ENCODE peak calls at places on chromosome 12, in nine cellular contexts. One of them, this sample, is unnamed.
A peak's percentile ranks its signal among the peaks of the same experiment; 100 is the strongest.

GRCh38 chr12:28611115-28611435 is 420.8 kb downstream of the CCDC91 start:
- DNase-seq in nephron progenitor cell: no peak
- DNase-seq in AG20443: peak; percentile 67
- DNase-seq in NCI-H1694: no peak
- DNase-seq in AG10803: peak; percentile 82
- DNase-seq in GM04503: peak; percentile 56
- DNase-seq in KG1: no peak
- DNase-seq in effector memory CD4-positive, alpha-beta T cell: no peak
- DNase-seq in cerebellar nuclear complex: no peak
- DNase-seq in this sample: no peak

GRCh38 chr12:121628037-121628436 is 1.7 kb downstream of the ORAI1 start:
- DNase-seq in nephron progenitor cell: no peak
- DNase-seq in AG20443: no peak
- DNase-seq in NCI-H1694: no peak
- DNase-seq in AG10803: no peak
- DNase-seq in GM04503: no peak
- DNase-seq in KG1: no peak
- DNase-seq in effector memory CD4-positive, alpha-beta T cell: no peak
- DNase-seq in cerebellar nuclear complex: no peak
- DNase-seq in this sample: no peak

GRCh38 chr12:58888131-58888783 is 32.0 kb downstream of the LRIG3 start:
- DNase-seq in nephron progenitor cell: no peak
- DNase-seq in AG20443: peak; percentile 49
- DNase-seq in NCI-H1694: peak; percentile 96
- DNase-seq in AG10803: peak; percentile 90
- DNase-seq in GM04503: peak; percentile 80
- DNase-seq in KG1: no peak
- DNase-seq in effector memory CD4-positive, alpha-beta T cell: no peak
- DNase-seq in cerebellar nuclear complex: no peak
- DNase-seq in this sample: no peak

GRCh38 chr12:50924439-50925341 is 27.7 kb upstream of the HIGD1C start:
- DNase-seq in nephron progenitor cell: peak; percentile 37
- DNase-seq in AG20443: peak; percentile 80
- DNase-seq in NCI-H1694: peak; percentile 84
- DNase-seq in AG10803: peak; percentile 79
- DNase-seq in GM04503: peak; percentile 49
- DNase-seq in KG1: peak; percentile 92
- DNase-seq in effector memory CD4-positive, alpha-beta T cell: no peak
- DNase-seq in cerebellar nuclear complex: peak; percentile 90
- DNase-seq in this sample: no peak

GRCh38 chr12:49026678-49027480 is 8.3 kb upstream of the PRKAG1 start:
- DNase-seq in nephron progenitor cell: no peak
- DNase-seq in AG20443: no peak
- DNase-seq in NCI-H1694: no peak
- DNase-seq in AG10803: no peak
- DNase-seq in GM04503: no peak
- DNase-seq in KG1: no peak
- DNase-seq in effector memory CD4-positive, alpha-beta T cell: no peak
- DNase-seq in cerebellar nuclear complex: no peak
- DNase-seq in this sample: no peak

GRCh38 chr12:23771230-23771949 is 178.1 kb downstream of the SOX5 start:
- DNase-seq in nephron progenitor cell: no peak
- DNase-seq in AG20443: no peak
- DNase-seq in NCI-H1694: no peak
- DNase-seq in AG10803: no peak
- DNase-seq in GM04503: no peak
- DNase-seq in KG1: no peak
- DNase-seq in effector memory CD4-positive, alpha-beta T cell: no peak
- DNase-seq in cerebellar nuclear complex: no peak
- DNase-seq in this sample: no peak

GRCh38 chr12:27615331-27615891 is 80.8 kb upstream of the REP15 start:
- DNase-seq in nephron progenitor cell: no peak
- DNase-seq in AG20443: peak; percentile 34
- DNase-seq in NCI-H1694: no peak
- DNase-seq in AG10803: peak; percentile 73
- DNase-seq in GM04503: peak; percentile 61
- DNase-seq in KG1: no peak
- DNase-seq in effector memory CD4-positive, alpha-beta T cell: no peak
- DNase-seq in cerebellar nuclear complex: no peak
- DNase-seq in this sample: no peak

GRCh38 chr12:116434155-116435065 is 124.8 kb upstream of the MAP1LC3B2 start:
- DNase-seq in nephron progenitor cell: peak; percentile 61
- DNase-seq in AG20443: peak; percentile 92
- DNase-seq in NCI-H1694: no peak
- DNase-seq in AG10803: peak; percentile 95
- DNase-seq in GM04503: peak; percentile 86
- DNase-seq in KG1: no peak
- DNase-seq in effector memory CD4-positive, alpha-beta T cell: no peak
- DNase-seq in cerebellar nuclear complex: no peak
- DNase-seq in this sample: no peak

GRCh38 chr12:53493610-53494391 is 5.5 kb downstream of the MAP3K12 start:
- DNase-seq in nephron progenitor cell: no peak
- DNase-seq in AG20443: no peak
- DNase-seq in NCI-H1694: no peak
- DNase-seq in AG10803: no peak
- DNase-seq in GM04503: no peak
- DNase-seq in KG1: no peak
- DNase-seq in effector memory CD4-positive, alpha-beta T cell: no peak
- DNase-seq in cerebellar nuclear complex: no peak
- DNase-seq in this sample: no peak

GRCh38 chr12:110536834-110537604 is 34.9 kb downstream of the RAD9B start:
- DNase-seq in nephron progenitor cell: no peak
- DNase-seq in AG20443: no peak
- DNase-seq in NCI-H1694: no peak
- DNase-seq in AG10803: peak; percentile 40
- DNase-seq in GM04503: no peak
- DNase-seq in KG1: no peak
- DNase-seq in effector memory CD4-positive, alpha-beta T cell: no peak
- DNase-seq in cerebellar nuclear complex: no peak
- DNase-seq in this sample: no peak

GRCh38 chr12:57280234-57281062 is 29.5 kb upstream of the STAC3 start:
- DNase-seq in nephron progenitor cell: no peak
- DNase-seq in AG20443: peak; percentile 80
- DNase-seq in NCI-H1694: no peak
- DNase-seq in AG10803: peak; percentile 85
- DNase-seq in GM04503: peak; percentile 68
- DNase-seq in KG1: no peak
- DNase-seq in effector memory CD4-positive, alpha-beta T cell: peak; percentile 52
- DNase-seq in cerebellar nuclear complex: no peak
- DNase-seq in this sample: peak; percentile 18

GRCh38 chr12:7951671-7952070 is 15.7 kb upstream of the SLC2A3 start:
- DNase-seq in nephron progenitor cell: no peak
- DNase-seq in AG20443: no peak
- DNase-seq in NCI-H1694: no peak
- DNase-seq in AG10803: peak; percentile 60
- DNase-seq in GM04503: no peak
- DNase-seq in KG1: no peak
- DNase-seq in effector memory CD4-positive, alpha-beta T cell: no peak
- DNase-seq in cerebellar nuclear complex: no peak
- DNase-seq in this sample: no peak

GRCh38 chr12:66066071-66066928 is 64.2 kb downstream of the LLPH start:
- DNase-seq in nephron progenitor cell: no peak
- DNase-seq in AG20443: no peak
- DNase-seq in NCI-H1694: no peak
- DNase-seq in AG10803: peak; percentile 50
- DNase-seq in GM04503: no peak
- DNase-seq in KG1: peak; percentile 36
- DNase-seq in effector memory CD4-positive, alpha-beta T cell: no peak
- DNase-seq in cerebellar nuclear complex: no peak
- DNase-seq in this sample: no peak

GRCh38 chr12:48998497-48999353 is 450 bp downstream of the DDN start:
- DNase-seq in nephron progenitor cell: no peak
- DNase-seq in AG20443: no peak
- DNase-seq in NCI-H1694: no peak
- DNase-seq in AG10803: no peak
- DNase-seq in GM04503: no peak
- DNase-seq in KG1: no peak
- DNase-seq in effector memory CD4-positive, alpha-beta T cell: no peak
- DNase-seq in cerebellar nuclear complex: no peak
- DNase-seq in this sample: no peak

GRCh38 chr12:51391047-51391837 is at the start of gene GALNT6:
- DNase-seq in nephron progenitor cell: peak; percentile 70
- DNase-seq in AG20443: peak; percentile 54
- DNase-seq in NCI-H1694: no peak
- DNase-seq in AG10803: no peak
- DNase-seq in GM04503: no peak
- DNase-seq in KG1: peak; percentile 52
- DNase-seq in effector memory CD4-positive, alpha-beta T cell: peak; percentile 69
- DNase-seq in cerebellar nuclear complex: no peak
- DNase-seq in this sample: peak; percentile 48

GRCh38 chr12:14279845-14280244 is 85.6 kb upstream of the ATF7IP start:
- DNase-seq in nephron progenitor cell: no peak
- DNase-seq in AG20443: no peak
- DNase-seq in NCI-H1694: no peak
- DNase-seq in AG10803: no peak
- DNase-seq in GM04503: no peak
- DNase-seq in KG1: no peak
- DNase-seq in effector memory CD4-positive, alpha-beta T cell: no peak
- DNase-seq in cerebellar nuclear complex: no peak
- DNase-seq in this sample: no peak

This sample was measured in central memory CD8-positive, alpha-beta T cell.